ENCODE peak calls at places on chromosomes 2 and 18, in eight cellular contexts. U, D, Z, S, N, M, X and G are unnamed samples.

GRCh38 chr2:105504459-105504858 is 105.6 kb upstream of the FHL2 start:
- DNase-seq in U (no peak), D (no peak), Z (no peak), X (no peak), S (no peak), N (no peak), M (no peak), G (no peak)

GRCh38 chr2:109102588-109103233 is 26.3 kb upstream of the SH3RF3 start:
- DNase-seq in M (peak), X (no peak), D (no peak), Z (no peak), U (no peak), S (no peak), N (peak), G (peak)

GRCh38 chr2:53740170-53740569 is 27.4 kb upstream of the CHAC2 start:
- DNase-seq in S (no peak), N (peak), X (peak), Z (no peak), D (no peak), U (peak), M (peak), G (no peak)

GRCh38 chr18:54662986-54663385 is 71.9 kb downstream of the DYNAP start:
- DNase-seq in M (no peak), S (no peak), X (no peak), U (no peak), D (no peak), N (no peak), Z (no peak), G (no peak)

GRCh38 chr18:10235553-10235952 is 218.9 kb upstream of the APCDD1 start:
- DNase-seq in S (no peak), M (no peak), X (no peak), Z (no peak), N (no peak), U (no peak), D (no peak), G (no peak)

GRCh38 chr2:144382848-144383247 is 137.1 kb downstream of the ZEB2 start:
- DNase-seq in M (peak), N (no peak), X (no peak), S (no peak), D (peak), Z (no peak), U (peak), G (no peak)

GRCh38 chr2:143345887-143346612 is 216.8 kb downstream of the ARHGAP15 start:
- DNase-seq in X (no peak), S (no peak), U (no peak), N (no peak), M (no peak), D (no peak), Z (no peak), G (no peak)

GRCh38 chr2:74778381-74779371 is 55.3 kb upstream of the HK2 start:
- DNase-seq in M (no peak), U (no peak), X (peak), S (no peak), N (peak), D (no peak), Z (no peak), G (peak)

GRCh38 chr2:106579750-106580197 is 92.6 kb downstream of the CD8B2 start:
- DNase-seq in D (no peak), Z (peak), S (no peak), U (no peak), N (no peak), M (no peak), X (no peak), G (no peak)

GRCh38 chr2:20421988-20422678 is 24.7 kb upstream of the RHOB start:
- DNase-seq in S (no peak), D (no peak), N (no peak), U (no peak), M (peak), Z (peak), X (peak), G (no peak)

GRCh38 chr18:70385474-70385873 is 96.6 kb downstream of the SOCS6 start:
- DNase-seq in S (no peak), M (no peak), N (no peak), Z (no peak), U (no peak), X (no peak), D (no peak), G (no peak)

GRCh38 chr2:10267551-10268465 is 34.9 kb upstream of the HPCAL1 start:
- DNase-seq in M (no peak), N (peak), X (no peak), D (no peak), Z (peak), S (no peak), U (no peak), G (peak)

GRCh38 chr18:49362431-49362830 is 98.0 kb downstream of the DYM start:
- DNase-seq in N (no peak), M (peak), D (no peak), S (no peak), Z (no peak), X (no peak), U (no peak), G (no peak)